ENCODE peak calls at places on chromosomes 12 and 14, in eight cellular contexts. S is stimulated activated CD4-positive, alpha-beta T cell treated with anti-CD3 and anti-CD28 coated beads, Interleukin-2, amount 100 ng/mL, for 48 hours; Z is nucleus accumbens; O is activated naive CD8-positive, alpha-beta T cell treated with anti-CD3 and anti-CD28 coated beads, Interleukin-2, amount 10 ng/mL, durations not matched to agents 7 days and 5 days; F is transverse colon; E is BE2C; V is astrocyte of the cerebellum; D is activated CD8-positive, alpha-beta memory T cell treated with anti-CD3 and anti-CD28 coated beads for 24 hours. C is an unnamed sample.

GRCh38 chr14:89635615-89636014 is 218.6 kb upstream of the FOXN3 start:
- DNase-seq in F (no peak), S (no peak), E (no peak), V (no peak), D (no peak), O (no peak), Z (no peak), C (no peak)

GRCh38 chr14:102500190-102500661 is 9.3 kb downstream of the ANKRD9 start:
- DNase-seq in F (peak), Z (no peak), V (peak), S (no peak), D (no peak), O (no peak), E (no peak), C (no peak)

GRCh38 chr14:21384494-21384851 is 654 bp upstream of the SUPT16H start:
- DNase-seq in O (no peak), D (no peak), V (no peak), E (no peak), Z (no peak), F (no peak), S (no peak), C (no peak)

GRCh38 chr12:1357171-1357570 is 237.2 kb downstream of the FBXL14 start:
- DNase-seq in Z (no peak), E (no peak), D (no peak), O (no peak), V (no peak), F (no peak), S (no peak), C (no peak)

GRCh38 chr14:99572173-99572999 is 31.6 kb downstream of the CCDC85C start:
- DNase-seq in D (no peak), V (no peak), F (peak), Z (no peak), E (peak), S (no peak), O (no peak), C (no peak)

GRCh38 chr12:77754086-77754485 is 76.6 kb upstream of the NAV3 start:
- DNase-seq in E (no peak), Z (no peak), F (no peak), S (no peak), O (no peak), V (no peak), D (no peak), C (no peak)

GRCh38 chr12:111773801-111774551 is 7.2 kb downstream of the ALDH2 start:
- DNase-seq in Z (peak), D (no peak), S (no peak), O (no peak), F (peak), V (peak), E (no peak), C (peak)

GRCh38 chr14:85532981-85533820 is 3.3 kb downstream of the FLRT2 start:
- DNase-seq in O (no peak), E (no peak), F (no peak), V (peak), Z (peak), S (no peak), D (no peak), C (peak)

GRCh38 chr12:52517005-52517835 is 3.0 kb downstream of the KRT5 start:
- DNase-seq in Z (no peak), F (no peak), S (no peak), V (no peak), D (no peak), E (no peak), O (no peak), C (no peak)

C was measured in head of caudate nucleus.